ENCODE peak calls at places on chromosomes 11 and 22, in four cellular contexts. One of them, this sample, is unnamed.

GRCh38 chr11:76025068-76025467 is 181.2 kb downstream of the WNT11 start:
- DNase-seq in MM.1S: peak
- DNase-seq in mesendoderm: no peak
- DNase-seq in colonic mucosa: no peak
- DNase-seq in this sample: no peak

GRCh38 chr22:32852346-32853251 is 51.1 kb downstream of the TIMP3 start:
- DNase-seq in mesendoderm: no peak
- DNase-seq in MM.1S: no peak
- DNase-seq in colonic mucosa: peak
- DNase-seq in this sample: no peak

GRCh38 chr22:27668828-27669797 is 132.4 kb downstream of the MN1 start:
- DNase-seq in MM.1S: no peak
- DNase-seq in colonic mucosa: peak
- DNase-seq in mesendoderm: peak
- DNase-seq in this sample: no peak

GRCh38 chr11:90176069-90176468 is 41.6 kb downstream of the NAALAD2 start:
- DNase-seq in colonic mucosa: no peak
- DNase-seq in MM.1S: no peak
- DNase-seq in mesendoderm: peak
- DNase-seq in this sample: no peak

GRCh38 chr11:116852261-116853125 is 15.1 kb upstream of the APOA1 start:
- DNase-seq in MM.1S: peak
- DNase-seq in colonic mucosa: peak
- DNase-seq in mesendoderm: no peak
- DNase-seq in this sample: peak

GRCh38 chr11:110858556-110858921 is 146.3 kb upstream of the ARHGAP20 start:
- DNase-seq in mesendoderm: no peak
- DNase-seq in colonic mucosa: peak
- DNase-seq in MM.1S: no peak
- DNase-seq in this sample: no peak

GRCh38 chr11:123111465-123111864 is 49.5 kb upstream of the HSPA8 start:
- DNase-seq in colonic mucosa: no peak
- DNase-seq in MM.1S: peak
- DNase-seq in mesendoderm: peak
- DNase-seq in this sample: peak

GRCh38 chr22:25069758-25070461 is 117.4 kb downstream of the KIAA1671 start:
- DNase-seq in colonic mucosa: no peak
- DNase-seq in mesendoderm: no peak
- DNase-seq in MM.1S: no peak
- DNase-seq in this sample: no peak

GRCh38 chr11:28284206-28284605 is 176.0 kb downstream of the METTL15 start:
- DNase-seq in MM.1S: no peak
- DNase-seq in colonic mucosa: no peak
- DNase-seq in mesendoderm: no peak
- DNase-seq in this sample: no peak

GRCh38 chr11:34309970-34310369 is 47.8 kb downstream of the ABTB2 start:
- DNase-seq in mesendoderm: peak
- DNase-seq in colonic mucosa: no peak
- DNase-seq in MM.1S: no peak
- DNase-seq in this sample: no peak

GRCh38 chr11:2703487-2704141 is 3.8 kb upstream of the KCNQ1OT1 start:
- DNase-seq in colonic mucosa: no peak
- DNase-seq in MM.1S: no peak
- DNase-seq in mesendoderm: peak
- DNase-seq in this sample: no peak

DNA sequence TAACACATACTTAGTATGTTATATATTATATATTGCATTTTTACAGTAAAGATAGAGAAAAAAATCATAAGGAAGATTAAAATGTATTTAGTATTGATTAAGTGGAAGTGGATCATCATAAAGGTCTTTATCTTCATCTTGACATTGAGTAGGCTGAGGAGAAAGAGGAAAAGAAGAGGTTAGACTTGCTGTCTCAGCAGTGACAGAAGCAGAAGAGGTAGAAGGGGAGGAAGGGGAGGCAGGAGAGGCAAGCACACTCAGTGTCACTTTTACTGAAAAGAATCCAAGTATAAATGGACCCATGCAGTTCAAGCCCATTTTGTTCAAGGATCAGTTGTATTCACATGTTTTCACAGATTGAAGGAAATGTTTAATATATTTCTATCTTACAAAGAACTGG is 69.7 kb downstream of the GAB2 start:
- DNase-seq in MM.1S: no peak
- DNase-seq in mesendoderm: no peak
- DNase-seq in colonic mucosa: no peak
- DNase-seq in this sample: no peak
- H3K4me3 ChIP-seq in MM.1S: no peak
- H3K4me3 ChIP-seq in mesendoderm: no peak
- H3K4me3 ChIP-seq in colonic mucosa: no peak
- H3K4me3 ChIP-seq in this sample: no peak

GRCh38 chr11:61918251-61919112 is 1.1 kb upstream of the RAB3IL1 start:
- DNase-seq in MM.1S: no peak
- DNase-seq in colonic mucosa: peak
- DNase-seq in mesendoderm: no peak
- DNase-seq in this sample: no peak
- H3K4me3 ChIP-seq in MM.1S: no peak
- H3K4me3 ChIP-seq in colonic mucosa: no peak
- H3K4me3 ChIP-seq in mesendoderm: no peak
- H3K4me3 ChIP-seq in this sample: no peak

DNA sequence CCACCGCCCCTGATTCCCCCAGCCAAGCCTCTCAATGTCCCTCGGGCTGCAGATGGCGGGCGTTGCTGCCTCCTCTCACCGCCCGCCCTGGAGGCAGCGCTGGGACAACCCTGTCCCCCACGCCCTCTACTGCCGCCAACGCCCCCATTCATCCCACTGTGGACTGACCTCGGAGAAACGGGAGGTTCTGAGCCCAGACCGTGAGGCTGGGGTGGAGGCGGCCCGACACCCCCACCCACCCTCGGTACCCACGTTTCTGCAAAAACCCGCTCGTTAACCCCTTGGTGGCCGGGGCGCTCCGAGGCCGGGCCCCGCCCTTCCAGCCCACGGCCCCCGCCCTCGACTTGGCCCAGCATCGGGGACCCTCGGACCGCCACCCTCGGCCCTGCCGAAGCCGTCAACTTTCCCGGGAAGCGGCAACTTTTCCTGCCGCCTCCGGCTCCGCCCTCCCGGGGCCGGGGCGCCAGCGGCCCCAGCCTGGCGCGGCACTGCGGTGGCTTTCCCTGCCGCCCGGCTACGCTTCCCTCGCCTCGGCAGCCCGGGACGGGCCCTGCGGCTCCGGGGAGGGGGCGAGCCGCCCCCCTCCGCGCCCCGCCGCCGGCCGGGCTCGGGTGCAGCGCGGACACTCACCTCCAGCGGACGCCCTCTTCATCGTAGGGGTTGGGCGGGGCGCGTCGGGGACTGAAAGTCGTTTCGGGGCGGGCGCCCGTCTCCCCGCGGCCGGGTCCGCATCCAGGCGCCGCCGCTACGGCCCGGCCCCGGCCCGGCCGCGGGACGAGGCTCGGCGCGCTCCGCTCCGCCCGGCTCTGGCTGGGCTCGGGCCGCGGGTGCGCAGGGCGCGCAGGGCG is 453 bp downstream of the RTN4R start:
- DNase-seq in mesendoderm: peak
- DNase-seq in MM.1S: no peak
- DNase-seq in colonic mucosa: peak
- DNase-seq in this sample: no peak
- H3K4me3 ChIP-seq in mesendoderm: peak
- H3K4me3 ChIP-seq in MM.1S: no peak
- H3K4me3 ChIP-seq in colonic mucosa: peak
- H3K4me3 ChIP-seq in this sample: peak

DNA sequence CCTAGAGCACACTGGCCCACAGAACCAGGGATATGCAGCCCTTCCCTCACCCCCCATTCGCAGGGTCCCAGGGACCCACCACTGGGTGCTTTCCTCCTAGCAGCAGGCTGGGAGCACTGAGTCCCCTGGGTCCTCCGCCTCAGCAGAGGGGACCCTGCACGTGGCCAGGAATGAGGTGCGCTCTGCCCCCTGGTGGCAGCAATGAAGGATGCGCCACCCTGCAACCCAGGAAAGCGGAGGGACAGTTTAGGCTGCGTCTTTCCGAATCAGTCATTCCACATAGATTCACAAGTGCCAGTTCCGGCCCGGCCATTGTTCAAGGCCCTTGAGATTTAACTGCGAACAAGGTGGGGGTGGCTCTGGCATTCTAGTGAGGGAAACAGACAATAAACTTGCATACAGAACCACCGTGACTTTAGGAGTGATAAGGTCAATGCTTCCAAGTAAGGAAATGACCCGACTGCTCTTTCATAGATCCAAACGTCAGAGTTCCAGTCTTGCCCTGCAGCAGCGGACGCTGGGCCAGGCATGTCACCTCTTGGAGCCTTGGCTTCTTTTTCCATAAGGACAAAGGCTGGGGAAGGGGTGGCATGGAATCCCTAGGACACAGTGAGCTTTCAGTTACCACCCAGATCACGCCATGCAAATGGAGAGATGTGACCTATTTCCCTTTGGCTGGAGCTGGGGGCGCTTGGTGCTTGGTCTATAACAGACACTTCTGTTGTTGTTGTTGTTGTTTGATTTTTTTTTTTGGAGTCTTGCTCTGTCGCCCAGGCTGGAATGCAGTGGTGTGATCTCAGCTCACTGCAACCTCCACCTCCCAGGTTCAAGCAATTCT is 7.7 kb downstream of the RIN1 start:
- DNase-seq in MM.1S: peak
- DNase-seq in mesendoderm: peak
- DNase-seq in colonic mucosa: peak
- DNase-seq in this sample: peak
- H3K4me3 ChIP-seq in MM.1S: peak
- H3K4me3 ChIP-seq in mesendoderm: no peak
- H3K4me3 ChIP-seq in colonic mucosa: no peak
- H3K4me3 ChIP-seq in this sample: no peak

DNA sequence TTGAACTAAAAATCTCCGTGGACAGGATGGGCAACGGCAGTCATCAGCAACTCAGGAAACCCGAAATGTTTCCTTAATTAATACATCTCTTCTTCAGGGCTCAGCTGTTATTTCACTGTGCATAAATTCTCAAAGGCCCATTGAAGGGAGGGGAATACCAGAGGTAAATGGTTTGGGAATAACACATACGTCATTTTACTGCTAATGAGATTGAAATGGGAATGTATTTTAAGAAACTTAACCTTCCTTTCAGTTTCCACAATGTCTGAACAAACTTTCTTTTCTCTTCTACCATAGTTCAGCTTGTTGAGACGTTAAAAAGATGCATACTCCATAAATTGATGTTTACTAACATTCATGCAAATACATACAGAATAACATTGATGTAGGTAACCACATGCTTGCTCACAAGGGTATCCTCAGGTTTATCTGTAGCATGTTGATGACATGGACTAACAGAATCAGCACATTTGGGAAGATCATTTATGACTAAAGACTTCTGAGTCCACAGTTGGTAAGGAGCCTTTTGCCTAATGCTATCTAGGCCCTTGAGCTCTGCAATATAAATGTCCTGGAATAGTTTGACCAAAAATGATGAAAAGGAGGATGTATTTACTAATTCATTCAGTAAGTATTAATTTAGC is 7.7 kb upstream of the PRRG4 start:
- DNase-seq in mesendoderm: no peak
- DNase-seq in MM.1S: peak
- DNase-seq in colonic mucosa: no peak
- DNase-seq in this sample: no peak
- H3K4me3 ChIP-seq in mesendoderm: no peak
- H3K4me3 ChIP-seq in MM.1S: peak
- H3K4me3 ChIP-seq in colonic mucosa: no peak
- H3K4me3 ChIP-seq in this sample: no peak

DNA sequence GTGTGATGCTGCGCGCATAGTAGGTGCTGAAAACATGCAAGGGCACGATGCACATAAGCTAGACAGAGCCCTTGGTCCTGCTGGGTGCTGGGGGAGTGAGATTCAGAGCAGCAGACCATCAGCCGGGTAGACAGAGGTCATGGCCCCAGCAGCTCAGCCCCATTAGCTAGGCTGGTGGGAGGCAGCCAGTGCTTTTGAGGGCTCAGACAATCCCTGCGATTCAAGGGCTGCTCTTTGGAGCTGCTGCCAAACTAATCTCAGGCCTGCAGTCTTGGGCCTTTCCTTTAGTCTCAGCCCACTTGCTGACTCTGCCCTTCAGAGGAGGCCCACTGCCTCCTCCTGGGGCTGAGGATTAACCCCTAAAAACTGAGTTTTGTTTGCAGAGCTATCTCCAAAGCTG is 256.7 kb upstream of the CADM1 start:
- DNase-seq in colonic mucosa: no peak
- DNase-seq in MM.1S: no peak
- DNase-seq in mesendoderm: no peak
- DNase-seq in this sample: no peak
- H3K4me3 ChIP-seq in colonic mucosa: no peak
- H3K4me3 ChIP-seq in MM.1S: no peak
- H3K4me3 ChIP-seq in mesendoderm: no peak
- H3K4me3 ChIP-seq in this sample: no peak

DNA sequence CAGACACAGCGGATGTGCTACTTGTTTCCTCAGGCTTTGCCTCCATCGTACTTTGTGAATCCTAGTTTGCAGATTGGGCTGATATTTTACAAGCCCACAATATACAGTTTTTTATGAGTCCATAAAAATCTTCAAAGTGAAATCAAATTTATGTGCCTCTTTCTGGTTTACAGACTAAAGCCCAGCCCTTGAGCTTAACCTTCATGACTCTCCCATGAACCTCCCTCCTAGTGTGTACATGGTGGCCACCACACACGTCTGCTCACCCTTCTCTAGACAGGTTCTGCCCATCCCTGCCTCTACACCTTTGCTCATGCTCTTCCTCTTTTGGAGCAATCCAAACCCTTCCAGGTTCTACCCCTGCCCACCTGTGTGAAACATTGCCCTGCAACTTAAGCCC is 129.4 kb downstream of the TENM4 start:
- DNase-seq in MM.1S: no peak
- DNase-seq in mesendoderm: no peak
- DNase-seq in colonic mucosa: no peak
- DNase-seq in this sample: no peak
- H3K4me3 ChIP-seq in MM.1S: no peak
- H3K4me3 ChIP-seq in mesendoderm: no peak
- H3K4me3 ChIP-seq in colonic mucosa: no peak
- H3K4me3 ChIP-seq in this sample: no peak

DNA sequence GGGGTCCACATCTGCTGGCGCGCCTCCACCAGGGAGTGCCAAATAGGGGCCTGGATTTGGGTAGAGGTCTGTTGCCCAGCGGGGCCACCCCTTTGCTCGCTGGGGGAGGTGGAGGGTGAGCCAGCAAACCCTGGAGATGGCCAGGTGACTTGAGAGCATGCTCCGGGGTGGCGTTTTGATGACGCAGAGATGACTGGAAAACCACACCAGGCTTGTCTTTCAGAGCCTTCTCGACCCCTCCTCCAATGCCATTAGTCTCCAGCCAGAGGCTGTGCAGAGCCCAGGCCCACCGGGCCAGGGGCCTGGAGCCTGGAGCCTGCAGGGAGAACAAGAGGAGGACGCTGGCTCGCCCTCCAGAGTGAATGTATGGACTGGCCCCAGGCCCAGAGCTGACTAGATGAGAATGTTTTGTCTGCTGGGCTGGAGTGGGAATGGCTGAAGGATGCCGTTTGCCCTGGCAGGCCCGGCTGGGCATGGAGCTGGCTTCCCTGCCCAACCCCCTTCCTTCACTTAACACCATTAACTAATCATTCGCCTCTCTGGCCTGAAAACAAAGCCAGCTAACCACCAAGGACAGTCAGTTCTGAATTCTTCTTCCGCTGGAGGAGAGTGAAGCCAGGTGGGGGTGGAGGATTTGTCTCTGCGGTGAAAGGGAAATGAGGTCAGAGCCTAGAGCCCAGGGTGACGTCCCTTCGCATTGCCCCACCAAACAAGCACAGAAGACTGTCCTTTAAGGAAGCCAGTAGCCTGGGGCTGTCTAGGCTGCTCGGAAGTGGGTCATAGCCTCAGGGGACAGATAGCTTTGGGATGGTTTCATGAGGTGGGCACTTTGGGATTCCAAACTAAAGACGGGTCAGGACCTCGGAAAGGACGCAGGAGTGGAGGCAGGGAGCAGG is 1.6 kb upstream of the MCAM start:
- DNase-seq in MM.1S: no peak
- DNase-seq in colonic mucosa: no peak
- DNase-seq in mesendoderm: peak
- DNase-seq in this sample: no peak
- H3K4me3 ChIP-seq in MM.1S: no peak
- H3K4me3 ChIP-seq in colonic mucosa: no peak
- H3K4me3 ChIP-seq in mesendoderm: no peak
- H3K4me3 ChIP-seq in this sample: no peak